ENCODE peak calls at places on chromosome 6, in six cellular contexts. One of them, this sample, is unnamed.

GRCh38 chr6:96659084-96659845 is 96.3 kb downstream of the FHL5 start:
- DNase-seq in astrocyte of the spinal cord: no peak
- DNase-seq in coronary artery: no peak
- DNase-seq in kidney: no peak
- DNase-seq in IMR-90: no peak
- DNase-seq in GM12865: peak; percentile 70
- DNase-seq in this sample: no peak

GRCh38 chr6:170097505-170098427 is 193.1 kb downstream of the DLL1 start:
- DNase-seq in astrocyte of the spinal cord: no peak
- DNase-seq in coronary artery: peak; percentile 57
- DNase-seq in kidney: peak; percentile 61
- DNase-seq in IMR-90: no peak
- DNase-seq in GM12865: no peak
- DNase-seq in this sample: no peak

GRCh38 chr6:36387440-36388303 is at the start of gene ETV7:
- DNase-seq in astrocyte of the spinal cord: no peak
- DNase-seq in coronary artery: no peak
- DNase-seq in kidney: no peak
- DNase-seq in IMR-90: peak; percentile 6
- DNase-seq in GM12865: peak; percentile 52
- DNase-seq in this sample: peak; percentile 24

GRCh38 chr6:43900560-43901329 is 130.7 kb downstream of the VEGFA start:
- DNase-seq in astrocyte of the spinal cord: no peak
- DNase-seq in coronary artery: no peak
- DNase-seq in kidney: peak; percentile 41
- DNase-seq in IMR-90: no peak
- DNase-seq in GM12865: no peak
- DNase-seq in this sample: no peak

GRCh38 chr6:2792330-2792729 is 27.1 kb downstream of the WRNIP1 start:
- DNase-seq in astrocyte of the spinal cord: peak; percentile 14
- DNase-seq in coronary artery: no peak
- DNase-seq in kidney: no peak
- DNase-seq in IMR-90: peak; percentile 50
- DNase-seq in GM12865: no peak
- DNase-seq in this sample: peak; percentile 37

GRCh38 chr6:156269751-156270369 is 507.3 kb upstream of the ARID1B start:
- DNase-seq in astrocyte of the spinal cord: no peak
- DNase-seq in coronary artery: no peak
- DNase-seq in kidney: no peak
- DNase-seq in IMR-90: no peak
- DNase-seq in GM12865: no peak
- DNase-seq in this sample: no peak

GRCh38 chr6:73036689-73037088 is 188.6 kb downstream of the KHDC1L start:
- DNase-seq in astrocyte of the spinal cord: no peak
- DNase-seq in coronary artery: no peak
- DNase-seq in kidney: no peak
- DNase-seq in IMR-90: no peak
- DNase-seq in GM12865: no peak
- DNase-seq in this sample: no peak

GRCh38 chr6:2504495-2505064 is 246.1 kb downstream of the MYLK4 start:
- DNase-seq in astrocyte of the spinal cord: no peak
- DNase-seq in coronary artery: no peak
- DNase-seq in kidney: no peak
- DNase-seq in IMR-90: no peak
- DNase-seq in GM12865: no peak
- DNase-seq in this sample: no peak

GRCh38 chr6:79152269-79152737 is 74.2 kb upstream of the PHIP start:
- DNase-seq in astrocyte of the spinal cord: peak; percentile 8
- DNase-seq in coronary artery: no peak
- DNase-seq in kidney: no peak
- DNase-seq in IMR-90: no peak
- DNase-seq in GM12865: no peak
- DNase-seq in this sample: no peak

GRCh38 chr6:142946924-142947701 is 2.1 kb upstream of the HIVEP2 start:
- DNase-seq in astrocyte of the spinal cord: peak; percentile 79
- DNase-seq in coronary artery: peak; percentile 89
- DNase-seq in kidney: peak; percentile 94
- DNase-seq in IMR-90: peak; percentile 68
- DNase-seq in GM12865: peak; percentile 90
- DNase-seq in this sample: peak; percentile 68

GRCh38 chr6:91304506-91304905 is 717.6 kb upstream of the MAP3K7 start:
- DNase-seq in astrocyte of the spinal cord: no peak
- DNase-seq in coronary artery: no peak
- DNase-seq in kidney: no peak
- DNase-seq in IMR-90: no peak
- DNase-seq in GM12865: no peak
- DNase-seq in this sample: no peak

GRCh38 chr6:166760288-166760687 is 133.2 kb upstream of the RPS6KA2 start:
- DNase-seq in astrocyte of the spinal cord: no peak
- DNase-seq in coronary artery: no peak
- DNase-seq in kidney: no peak
- DNase-seq in IMR-90: no peak
- DNase-seq in GM12865: no peak
- DNase-seq in this sample: no peak

GRCh38 chr6:132973556-132973993 is 159.2 kb downstream of the RPS12 start:
- DNase-seq in astrocyte of the spinal cord: no peak
- DNase-seq in coronary artery: no peak
- DNase-seq in kidney: no peak
- DNase-seq in IMR-90: no peak
- DNase-seq in GM12865: no peak
- DNase-seq in this sample: no peak

DNA sequence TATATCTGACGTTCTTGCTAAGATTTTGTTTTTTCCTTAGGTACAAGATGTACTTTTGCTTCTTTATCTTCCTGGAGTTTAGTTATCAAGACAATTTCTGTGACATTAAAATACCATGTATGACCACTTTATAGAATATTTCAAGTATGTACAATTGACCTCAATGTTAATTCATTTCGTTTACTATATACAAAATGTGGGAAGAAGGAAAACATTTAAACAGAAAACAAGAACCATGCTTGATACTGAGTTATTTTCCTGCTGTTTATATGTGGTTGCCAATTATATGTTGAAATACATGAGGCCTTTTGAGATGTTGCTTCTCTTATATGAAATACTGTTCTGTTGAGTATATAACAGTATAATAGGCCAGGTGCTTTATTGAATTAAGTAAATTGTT is 184.3 kb downstream of the JARID2 start:
- DNase-seq in astrocyte of the spinal cord: no peak
- DNase-seq in coronary artery: no peak
- DNase-seq in kidney: no peak
- DNase-seq in IMR-90: peak; percentile 67
- DNase-seq in GM12865: no peak
- DNase-seq in this sample: peak; percentile 51
- H3K4me3 ChIP-seq in astrocyte of the spinal cord: no peak overlapping the region
- H3K4me3 ChIP-seq in coronary artery: no peak overlapping the region
- H3K4me3 ChIP-seq in kidney: no peak overlapping the region
- H3K4me3 ChIP-seq in IMR-90: no peak overlapping the region
- H3K4me3 ChIP-seq in GM12865: no peak overlapping the region
- H3K4me3 ChIP-seq in this sample: no peak overlapping the region

GRCh38 chr6:33405541-33405940 is 5.3 kb upstream of the PHF1 start:
- DNase-seq in astrocyte of the spinal cord: no peak
- DNase-seq in coronary artery: no peak
- DNase-seq in kidney: no peak
- DNase-seq in IMR-90: no peak
- DNase-seq in GM12865: no peak
- DNase-seq in this sample: no peak

GRCh38 chr6:33410050-33410710 is 634 bp upstream of the PHF1 start:
- DNase-seq in astrocyte of the spinal cord: peak; percentile 99
- DNase-seq in coronary artery: peak; percentile 99
- DNase-seq in kidney: peak; percentile 100
- DNase-seq in IMR-90: peak; percentile 97
- DNase-seq in GM12865: peak; percentile 99
- DNase-seq in this sample: peak; percentile 98

GRCh38 chr6:33406161-33406560 is 4.7 kb upstream of the PHF1 start:
- DNase-seq in astrocyte of the spinal cord: no peak
- DNase-seq in coronary artery: no peak
- DNase-seq in kidney: peak; percentile 74
- DNase-seq in IMR-90: no peak
- DNase-seq in GM12865: no peak
- DNase-seq in this sample: no peak

GRCh38 chr6:33404884-33405283 is 5.9 kb upstream of the PHF1 start:
- DNase-seq in astrocyte of the spinal cord: no peak
- DNase-seq in coronary artery: no peak
- DNase-seq in kidney: peak; percentile 61
- DNase-seq in IMR-90: no peak
- DNase-seq in GM12865: no peak
- DNase-seq in this sample: no peak

DNA sequence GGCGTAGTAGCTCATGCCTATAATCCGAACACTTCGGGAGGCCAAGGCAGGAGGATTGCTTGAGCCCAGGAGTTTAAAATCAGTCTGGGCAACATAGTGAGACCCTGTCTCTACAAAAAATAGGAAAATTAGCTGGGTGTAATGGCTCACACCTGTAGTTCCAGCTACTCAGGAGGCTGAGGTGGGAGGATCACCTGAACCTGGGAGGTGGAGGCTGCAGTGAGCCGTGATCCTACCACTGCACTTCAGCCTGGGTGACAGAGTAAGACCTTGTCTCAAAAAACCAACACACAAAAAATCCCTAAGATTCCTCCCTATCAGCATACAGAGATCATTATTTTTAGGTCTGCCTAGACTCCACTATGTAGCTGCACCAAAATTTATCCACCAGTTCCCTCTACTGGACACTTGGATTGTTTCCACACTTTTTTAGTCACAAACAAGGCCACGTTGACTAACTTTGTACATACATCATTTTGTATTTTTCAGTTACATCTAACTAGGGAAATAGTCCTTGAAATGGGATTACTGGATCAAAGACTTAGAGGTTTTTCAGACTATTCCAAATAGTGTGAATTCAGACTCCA is 3.6 kb upstream of the PHF1 start:
- DNase-seq in astrocyte of the spinal cord: peak; percentile 56
- DNase-seq in coronary artery: no peak
- DNase-seq in kidney: no peak
- DNase-seq in IMR-90: peak; percentile 69
- DNase-seq in GM12865: no peak
- DNase-seq in this sample: peak; percentile 62
- TF ChIP-seq CTCF in astrocyte of the spinal cord: no peak
- TF ChIP-seq CTCF in coronary artery: no peak
- TF ChIP-seq CTCF in kidney: peak; percentile 26
- TF ChIP-seq CTCF in IMR-90: peak; percentile 53
- TF ChIP-seq CTCF in GM12865: no peak
- TF ChIP-seq CTCF in this sample: peak; percentile 46

GRCh38 chr6:154459513-154459912 is 51.0 kb downstream of the CNKSR3 start:
- DNase-seq in astrocyte of the spinal cord: no peak
- DNase-seq in coronary artery: no peak
- DNase-seq in kidney: no peak
- DNase-seq in IMR-90: no peak
- DNase-seq in GM12865: no peak
- DNase-seq in this sample: no peak

GRCh38 chr6:154462425-154462824 is 48.1 kb downstream of the CNKSR3 start:
- DNase-seq in astrocyte of the spinal cord: no peak
- DNase-seq in coronary artery: no peak
- DNase-seq in kidney: no peak
- DNase-seq in IMR-90: no peak
- DNase-seq in GM12865: no peak
- DNase-seq in this sample: no peak

GRCh38 chr6:154461348-154461747 is 49.1 kb downstream of the CNKSR3 start:
- DNase-seq in astrocyte of the spinal cord: no peak
- DNase-seq in coronary artery: no peak
- DNase-seq in kidney: no peak
- DNase-seq in IMR-90: no peak
- DNase-seq in GM12865: no peak
- DNase-seq in this sample: no peak

GRCh38 chr6:154458565-154459475 is 51.7 kb downstream of the CNKSR3 start:
- DNase-seq in astrocyte of the spinal cord: no peak
- DNase-seq in coronary artery: no peak
- DNase-seq in kidney: no peak
- DNase-seq in IMR-90: no peak
- DNase-seq in GM12865: no peak
- DNase-seq in this sample: peak; percentile 13

DNA sequence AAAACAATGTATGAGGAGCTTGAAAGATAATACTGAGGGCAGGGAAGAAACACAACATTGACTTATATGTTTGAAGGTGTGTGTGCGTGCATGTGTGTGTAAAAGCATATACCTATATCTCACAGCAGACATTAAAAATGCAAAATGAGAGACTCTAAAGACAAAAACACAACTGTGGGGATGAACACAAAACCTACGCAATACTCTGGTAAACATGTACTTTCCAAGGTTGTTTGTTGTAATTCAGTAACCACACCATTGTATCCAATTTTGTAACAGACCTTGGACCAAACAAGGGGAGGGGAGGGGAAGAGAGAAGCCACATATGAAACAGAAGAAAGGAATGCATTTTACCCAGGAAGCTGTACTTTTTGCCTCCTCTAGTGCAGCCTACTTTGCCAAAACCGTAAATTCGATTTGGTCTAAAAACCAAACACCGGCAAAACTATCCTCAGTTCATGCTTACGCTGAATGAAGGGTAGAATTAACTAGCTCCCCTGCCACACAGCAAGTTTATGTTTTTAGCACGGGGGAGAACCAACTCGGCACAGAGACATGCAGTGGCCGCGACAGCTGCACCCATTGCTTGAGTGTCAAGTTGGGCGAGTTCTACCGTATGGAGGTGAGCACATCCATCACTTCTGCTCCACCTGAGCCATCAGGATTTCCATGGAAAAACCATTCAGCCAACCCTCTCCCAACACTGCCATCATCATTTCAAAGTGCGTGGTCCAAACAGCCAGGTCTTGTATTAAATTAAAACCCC is 50.0 kb downstream of the CNKSR3 start:
- DNase-seq in astrocyte of the spinal cord: peak; percentile 70
- DNase-seq in coronary artery: no peak
- DNase-seq in kidney: no peak
- DNase-seq in IMR-90: peak; percentile 40
- DNase-seq in GM12865: no peak
- DNase-seq in this sample: peak; percentile 83
- H3K4me3 ChIP-seq in astrocyte of the spinal cord: no peak overlapping the region
- H3K4me3 ChIP-seq in coronary artery: no peak overlapping the region
- H3K4me3 ChIP-seq in kidney: peak overlapping the region; percentile 19
- H3K4me3 ChIP-seq in IMR-90: no peak overlapping the region
- H3K4me3 ChIP-seq in GM12865: no peak overlapping the region
- H3K4me3 ChIP-seq in this sample: no peak overlapping the region

DNA sequence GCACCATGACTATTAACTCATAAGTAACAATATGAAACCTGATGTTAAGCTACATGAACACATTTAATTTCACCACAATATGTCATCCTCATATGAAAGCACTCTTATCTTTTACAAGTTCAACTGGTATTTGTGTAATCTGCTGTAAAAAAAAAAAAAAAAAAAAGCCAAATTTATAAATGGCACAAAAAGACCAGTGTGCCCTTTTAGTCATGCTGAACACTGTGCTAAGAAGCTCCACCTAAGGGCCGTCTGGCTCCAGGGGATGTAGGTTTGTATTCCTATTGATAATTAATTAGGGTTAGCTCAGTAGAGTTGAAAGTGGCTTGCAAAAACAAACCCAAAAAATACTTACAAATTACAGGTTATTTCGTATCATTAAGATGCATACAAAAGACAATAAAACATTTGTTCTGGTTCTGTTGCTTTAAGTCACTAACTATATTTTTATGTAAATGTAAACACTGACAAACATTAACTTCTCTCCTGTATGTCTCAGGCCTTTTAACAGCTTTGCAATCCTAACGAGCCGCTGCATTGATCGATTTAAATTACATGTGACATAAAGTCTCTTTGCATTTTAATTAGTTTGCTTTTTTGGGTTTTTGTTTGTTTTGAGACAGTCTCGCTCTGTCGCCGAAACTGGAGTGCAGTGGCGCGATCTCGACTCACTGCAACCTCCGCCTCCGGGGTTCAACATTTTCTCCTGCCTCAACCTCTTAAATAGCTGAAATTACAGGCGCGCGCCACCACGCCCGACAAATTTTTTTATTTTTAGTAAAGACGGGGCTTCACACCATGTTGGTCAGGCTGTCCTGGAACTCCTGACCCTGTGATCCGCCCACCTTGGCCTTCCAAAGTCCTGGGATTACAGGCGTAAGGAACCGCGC is 110.8 kb downstream of the HFE start:
- DNase-seq in astrocyte of the spinal cord: peak; percentile 49
- DNase-seq in coronary artery: no peak
- DNase-seq in kidney: peak; percentile 69
- DNase-seq in IMR-90: peak; percentile 27
- DNase-seq in GM12865: peak; percentile 85
- DNase-seq in this sample: no peak
- TF ChIP-seq CTCF in astrocyte of the spinal cord: peak; percentile 12
- TF ChIP-seq CTCF in coronary artery: no peak
- TF ChIP-seq CTCF in kidney: no peak
- TF ChIP-seq CTCF in IMR-90: no peak
- TF ChIP-seq CTCF in GM12865: no peak
- TF ChIP-seq CTCF in this sample: no peak

This sample was measured in AG10803.